ENCODE peak calls at places on chromosome 19, in four cellular contexts. One of them, this sample, is unnamed.

GRCh38 chr19:50330365-50331078 is 1.3 kb upstream of the KCNC3 start:
- DNase-seq in lung microvascular endothelial cell: peak; percentile 77
- DNase-seq in activated T-cell treated with anti-CD3 and anti-CD28 coated beads for 1 hour: peak; percentile 72
- DNase-seq in A172: peak; percentile 47
- DNase-seq in this sample: no peak

GRCh38 chr19:29662604-29663404 is 2.5 kb upstream of the PLEKHF1 start:
- DNase-seq in lung microvascular endothelial cell: peak; percentile 84
- DNase-seq in A172: peak; percentile 87
- DNase-seq in activated T-cell treated with anti-CD3 and anti-CD28 coated beads for 1 hour: no peak
- DNase-seq in this sample: peak; percentile 79

GRCh38 chr19:39843919-39844793 is 2.0 kb downstream of the FBL start:
- DNase-seq in A172: peak; percentile 25
- DNase-seq in activated T-cell treated with anti-CD3 and anti-CD28 coated beads for 1 hour: no peak
- DNase-seq in lung microvascular endothelial cell: peak; percentile 59
- DNase-seq in this sample: peak; percentile 18

GRCh38 chr19:6424190-6424938 is at the start of gene KHSRP:
- DNase-seq in activated T-cell treated with anti-CD3 and anti-CD28 coated beads for 1 hour: no peak
- DNase-seq in lung microvascular endothelial cell: peak; percentile 15
- DNase-seq in A172: no peak
- DNase-seq in this sample: no peak

GRCh38 chr19:29003641-29004409 is 209.1 kb downstream of the UQCRFS1 start:
- DNase-seq in A172: no peak
- DNase-seq in lung microvascular endothelial cell: no peak
- DNase-seq in activated T-cell treated with anti-CD3 and anti-CD28 coated beads for 1 hour: no peak
- DNase-seq in this sample: no peak

GRCh38 chr19:18161691-18162039 is 8.7 kb downstream of the PIK3R2 start:
- DNase-seq in activated T-cell treated with anti-CD3 and anti-CD28 coated beads for 1 hour: no peak
- DNase-seq in lung microvascular endothelial cell: no peak
- DNase-seq in A172: no peak
- DNase-seq in this sample: no peak

GRCh38 chr19:32809754-32810153 is 59.8 kb downstream of the SLC7A9 start:
- DNase-seq in lung microvascular endothelial cell: no peak
- DNase-seq in A172: no peak
- DNase-seq in activated T-cell treated with anti-CD3 and anti-CD28 coated beads for 1 hour: no peak
- DNase-seq in this sample: no peak

GRCh38 chr19:13012690-13013608 is 17.7 kb downstream of the NFIX start:
- DNase-seq in activated T-cell treated with anti-CD3 and anti-CD28 coated beads for 1 hour: no peak
- DNase-seq in A172: peak; percentile 65
- DNase-seq in lung microvascular endothelial cell: peak; percentile 45
- DNase-seq in this sample: no peak

GRCh38 chr19:11356074-11356397 is 804 bp downstream of the PLPPR2 start:
- DNase-seq in A172: no peak
- DNase-seq in lung microvascular endothelial cell: no peak
- DNase-seq in activated T-cell treated with anti-CD3 and anti-CD28 coated beads for 1 hour: no peak
- DNase-seq in this sample: no peak

GRCh38 chr19:16328824-16329482 is 4.3 kb downstream of the KLF2 start:
- DNase-seq in lung microvascular endothelial cell: peak; percentile 69
- DNase-seq in activated T-cell treated with anti-CD3 and anti-CD28 coated beads for 1 hour: no peak
- DNase-seq in A172: peak; percentile 59
- DNase-seq in this sample: no peak

GRCh38 chr19:5292843-5293606 is 47.6 kb downstream of the PTPRS start:
- DNase-seq in activated T-cell treated with anti-CD3 and anti-CD28 coated beads for 1 hour: peak; percentile 34
- DNase-seq in lung microvascular endothelial cell: no peak
- DNase-seq in A172: peak; percentile 58
- DNase-seq in this sample: peak; percentile 68

GRCh38 chr19:14404322-14404721 is 14.8 kb downstream of the DDX39A start:
- DNase-seq in activated T-cell treated with anti-CD3 and anti-CD28 coated beads for 1 hour: no peak
- DNase-seq in A172: no peak
- DNase-seq in lung microvascular endothelial cell: no peak
- DNase-seq in this sample: no peak

GRCh38 chr19:609001-609340 is 19.3 kb downstream of the HCN2 start:
- DNase-seq in activated T-cell treated with anti-CD3 and anti-CD28 coated beads for 1 hour: no peak
- DNase-seq in A172: peak; percentile 85
- DNase-seq in lung microvascular endothelial cell: peak; percentile 55
- DNase-seq in this sample: no peak

GRCh38 chr19:45780448-45781281 is 1.6 kb downstream of the DMPK start:
- DNase-seq in activated T-cell treated with anti-CD3 and anti-CD28 coated beads for 1 hour: no peak
- DNase-seq in A172: peak; percentile 26
- DNase-seq in lung microvascular endothelial cell: no peak
- DNase-seq in this sample: no peak

GRCh38 chr19:19594371-19594770 is 24.1 kb downstream of the PBX4 start:
- DNase-seq in activated T-cell treated with anti-CD3 and anti-CD28 coated beads for 1 hour: no peak
- DNase-seq in lung microvascular endothelial cell: no peak
- DNase-seq in A172: no peak
- DNase-seq in this sample: no peak

GRCh38 chr19:17719730-17720486 is 628 bp downstream of the MAP1S start:
- DNase-seq in lung microvascular endothelial cell: no peak
- DNase-seq in activated T-cell treated with anti-CD3 and anti-CD28 coated beads for 1 hour: peak; percentile 5
- DNase-seq in A172: no peak
- DNase-seq in this sample: no peak

GRCh38 chr19:17329061-17329767 is 5.4 kb downstream of the ANO8 start:
- DNase-seq in lung microvascular endothelial cell: no peak
- DNase-seq in A172: no peak
- DNase-seq in activated T-cell treated with anti-CD3 and anti-CD28 coated beads for 1 hour: no peak
- DNase-seq in this sample: no peak

GRCh38 chr19:8244442-8244841 is 35.3 kb downstream of the CERS4 start:
- DNase-seq in A172: no peak
- DNase-seq in lung microvascular endothelial cell: no peak
- DNase-seq in activated T-cell treated with anti-CD3 and anti-CD28 coated beads for 1 hour: no peak
- DNase-seq in this sample: no peak

GRCh38 chr19:8306235-8307054 is 1.7 kb downstream of the CD320 start:
- DNase-seq in A172: no peak
- DNase-seq in activated T-cell treated with anti-CD3 and anti-CD28 coated beads for 1 hour: no peak
- DNase-seq in lung microvascular endothelial cell: no peak
- DNase-seq in this sample: no peak

GRCh38 chr19:2607712-2608601 is 94.5 kb downstream of the GNG7 start:
- DNase-seq in activated T-cell treated with anti-CD3 and anti-CD28 coated beads for 1 hour: peak; percentile 55
- DNase-seq in A172: no peak
- DNase-seq in lung microvascular endothelial cell: no peak
- DNase-seq in this sample: no peak

GRCh38 chr19:41595258-41595889 is 19.4 kb downstream of the CEACAM21 start:
- DNase-seq in lung microvascular endothelial cell: peak; percentile 93
- DNase-seq in activated T-cell treated with anti-CD3 and anti-CD28 coated beads for 1 hour: peak; percentile 51
- DNase-seq in A172: peak; percentile 87
- DNase-seq in this sample: peak; percentile 12

GRCh38 chr19:1568320-1569019 is at the start of gene MEX3D:
- DNase-seq in activated T-cell treated with anti-CD3 and anti-CD28 coated beads for 1 hour: peak; percentile 80
- DNase-seq in A172: peak; percentile 36
- DNase-seq in lung microvascular endothelial cell: peak; percentile 71
- DNase-seq in this sample: no peak

GRCh38 chr19:24059572-24060295 is 27.3 kb upstream of the ZNF254 start:
- DNase-seq in activated T-cell treated with anti-CD3 and anti-CD28 coated beads for 1 hour: no peak
- DNase-seq in lung microvascular endothelial cell: no peak
- DNase-seq in A172: no peak
- DNase-seq in this sample: no peak

GRCh38 chr19:34678421-34678820 is 943 bp downstream of the ZNF302 start:
- DNase-seq in lung microvascular endothelial cell: no peak
- DNase-seq in A172: no peak
- DNase-seq in activated T-cell treated with anti-CD3 and anti-CD28 coated beads for 1 hour: no peak
- DNase-seq in this sample: no peak

This sample was measured in AG09319.